ENCODE peak calls at places on chromosomes 11 and 22, in seven cellular contexts. One of them, this sample, is unnamed.

GRCh38 chr22:31089101-31090100 is 8.3 kb downstream of the SMTN start:
- DNase-seq in H1: no peak
- DNase-seq in mesendoderm: no peak
- DNase-seq in H9: no peak
- DNase-seq in IMR-90: no peak
- DNase-seq in mesenchymal stem cell: peak; percentile 59
- DNase-seq in trophoblast cell: no peak
- DNase-seq in this sample: no peak

GRCh38 chr11:5600374-5600851 is 4.0 kb downstream of the TRIM6 start:
- DNase-seq in mesendoderm: peak; percentile 95
- DNase-seq in trophoblast cell: peak; percentile 92
- DNase-seq in H1: peak; percentile 66
- DNase-seq in H9: peak; percentile 81
- DNase-seq in mesenchymal stem cell: peak; percentile 91
- DNase-seq in IMR-90: peak; percentile 90
- DNase-seq in this sample: peak; percentile 55

GRCh38 chr11:43842021-43842420 is 38.6 kb upstream of the ALKBH3 start:
- DNase-seq in mesendoderm: no peak
- DNase-seq in H1: no peak
- DNase-seq in mesenchymal stem cell: no peak
- DNase-seq in trophoblast cell: no peak
- DNase-seq in H9: no peak
- DNase-seq in IMR-90: no peak
- DNase-seq in this sample: no peak

GRCh38 chr11:31887180-31887579 is 76.1 kb upstream of the PAX6 start:
- DNase-seq in IMR-90: no peak
- DNase-seq in H1: no peak
- DNase-seq in trophoblast cell: no peak
- DNase-seq in H9: peak; percentile 63
- DNase-seq in mesenchymal stem cell: no peak
- DNase-seq in mesendoderm: peak; percentile 63
- DNase-seq in this sample: no peak

GRCh38 chr22:42693055-42693762 is 27.5 kb downstream of the A4GALT start:
- DNase-seq in mesendoderm: no peak
- DNase-seq in trophoblast cell: no peak
- DNase-seq in H1: no peak
- DNase-seq in IMR-90: no peak
- DNase-seq in H9: no peak
- DNase-seq in mesenchymal stem cell: no peak
- DNase-seq in this sample: no peak

GRCh38 chr11:7547091-7547490 is 33.3 kb downstream of the PPFIBP2 start:
- DNase-seq in mesendoderm: no peak
- DNase-seq in H9: no peak
- DNase-seq in trophoblast cell: no peak
- DNase-seq in H1: no peak
- DNase-seq in IMR-90: no peak
- DNase-seq in mesenchymal stem cell: no peak
- DNase-seq in this sample: no peak

GRCh38 chr11:63937713-63938480 is 905 bp upstream of the NAA40 start:
- DNase-seq in IMR-90: no peak
- DNase-seq in trophoblast cell: peak; percentile 20
- DNase-seq in H9: peak; percentile 55
- DNase-seq in mesenchymal stem cell: no peak
- DNase-seq in mesendoderm: peak; percentile 56
- DNase-seq in H1: no peak
- DNase-seq in this sample: no peak

GRCh38 chr11:86551286-86551685 is 121.1 kb downstream of the ME3 start:
- DNase-seq in IMR-90: peak; percentile 95
- DNase-seq in mesendoderm: peak; percentile 18
- DNase-seq in mesenchymal stem cell: peak; percentile 89
- DNase-seq in H9: no peak
- DNase-seq in H1: no peak
- DNase-seq in trophoblast cell: no peak
- DNase-seq in this sample: no peak

GRCh38 chr22:41092847-41093371 is 517 bp downstream of the EP300 start:
- DNase-seq in H9: no peak
- DNase-seq in mesendoderm: peak; percentile 35
- DNase-seq in trophoblast cell: peak; percentile 33
- DNase-seq in IMR-90: peak; percentile 20
- DNase-seq in mesenchymal stem cell: peak; percentile 58
- DNase-seq in H1: no peak
- DNase-seq in this sample: no peak

GRCh38 chr11:123238297-123238696 is 43.2 kb upstream of the CLMP start:
- DNase-seq in IMR-90: peak; percentile 61
- DNase-seq in H9: no peak
- DNase-seq in trophoblast cell: no peak
- DNase-seq in mesendoderm: peak; percentile 55
- DNase-seq in H1: no peak
- DNase-seq in mesenchymal stem cell: no peak
- DNase-seq in this sample: no peak

GRCh38 chr22:22955866-22956535 is 68.4 kb downstream of the IGLL5 start:
- DNase-seq in mesenchymal stem cell: peak; percentile 47
- DNase-seq in H1: no peak
- DNase-seq in trophoblast cell: peak; percentile 46
- DNase-seq in IMR-90: peak; percentile 61
- DNase-seq in H9: peak; percentile 66
- DNase-seq in mesendoderm: peak; percentile 73
- DNase-seq in this sample: peak; percentile 79

GRCh38 chr11:13761712-13762111 is 93.2 kb downstream of the FAR1 start:
- DNase-seq in H9: no peak
- DNase-seq in IMR-90: peak; percentile 44
- DNase-seq in mesenchymal stem cell: no peak
- DNase-seq in trophoblast cell: no peak
- DNase-seq in mesendoderm: no peak
- DNase-seq in H1: no peak
- DNase-seq in this sample: no peak

GRCh38 chr11:72771507-72771906 is 19.3 kb upstream of the ARAP1 start:
- DNase-seq in H9: no peak
- DNase-seq in trophoblast cell: no peak
- DNase-seq in mesenchymal stem cell: peak; percentile 78
- DNase-seq in H1: no peak
- DNase-seq in IMR-90: peak; percentile 72
- DNase-seq in mesendoderm: peak; percentile 35
- DNase-seq in this sample: no peak

GRCh38 chr11:123298488-123299447 is 103.7 kb upstream of the CLMP start:
- DNase-seq in H1: no peak
- DNase-seq in H9: peak; percentile 72
- DNase-seq in IMR-90: no peak
- DNase-seq in trophoblast cell: no peak
- DNase-seq in mesendoderm: peak; percentile 47
- DNase-seq in mesenchymal stem cell: no peak
- DNase-seq in this sample: no peak

GRCh38 chr11:67113231-67113721 is 5.8 kb upstream of the KDM2A start:
- DNase-seq in H9: no peak
- DNase-seq in mesenchymal stem cell: no peak
- DNase-seq in mesendoderm: no peak
- DNase-seq in H1: no peak
- DNase-seq in trophoblast cell: no peak
- DNase-seq in IMR-90: no peak
- DNase-seq in this sample: no peak

GRCh38 chr11:2517016-2517385 is 72.2 kb downstream of the KCNQ1 start:
- DNase-seq in trophoblast cell: no peak
- DNase-seq in mesendoderm: no peak
- DNase-seq in H9: peak; percentile 11
- DNase-seq in H1: no peak
- DNase-seq in IMR-90: no peak
- DNase-seq in mesenchymal stem cell: no peak
- DNase-seq in this sample: no peak

GRCh38 chr11:85348945-85349344 is 278.2 kb downstream of the DLG2 start:
- DNase-seq in H1: peak; percentile 36
- DNase-seq in trophoblast cell: no peak
- DNase-seq in IMR-90: no peak
- DNase-seq in H9: no peak
- DNase-seq in mesendoderm: no peak
- DNase-seq in mesenchymal stem cell: no peak
- DNase-seq in this sample: no peak

GRCh38 chr22:36756031-36756430 is 19.9 kb downstream of the IFT27 start:
- DNase-seq in trophoblast cell: no peak
- DNase-seq in H9: no peak
- DNase-seq in H1: no peak
- DNase-seq in mesendoderm: no peak
- DNase-seq in IMR-90: no peak
- DNase-seq in mesenchymal stem cell: no peak
- DNase-seq in this sample: no peak

GRCh38 chr11:7637447-7638157 is 35.7 kb downstream of the CYB5R2 start:
- DNase-seq in H9: no peak
- DNase-seq in H1: no peak
- DNase-seq in mesendoderm: peak; percentile 11
- DNase-seq in IMR-90: peak; percentile 65
- DNase-seq in trophoblast cell: no peak
- DNase-seq in mesenchymal stem cell: peak; percentile 51
- DNase-seq in this sample: no peak

GRCh38 chr11:123429336-123429735 is 733 bp upstream of the GRAMD1B start:
- DNase-seq in H1: no peak
- DNase-seq in IMR-90: peak; percentile 86
- DNase-seq in mesenchymal stem cell: peak; percentile 30
- DNase-seq in mesendoderm: no peak
- DNase-seq in H9: no peak
- DNase-seq in trophoblast cell: peak; percentile 72
- DNase-seq in this sample: no peak

GRCh38 chr11:13434247-13435205 is 28.5 kb downstream of the BTBD10 start:
- DNase-seq in IMR-90: peak; percentile 12
- DNase-seq in H1: no peak
- DNase-seq in H9: no peak
- DNase-seq in mesenchymal stem cell: peak; percentile 30
- DNase-seq in mesendoderm: peak; percentile 90
- DNase-seq in trophoblast cell: no peak
- DNase-seq in this sample: no peak

GRCh38 chr22:20424553-20424936 is 13.1 kb downstream of the SCARF2 start:
- DNase-seq in H1: no peak
- DNase-seq in mesendoderm: no peak
- DNase-seq in trophoblast cell: no peak
- DNase-seq in H9: no peak
- DNase-seq in IMR-90: no peak
- DNase-seq in mesenchymal stem cell: no peak
- DNase-seq in this sample: no peak

GRCh38 chr22:20421507-20421874 is 16.1 kb downstream of the SCARF2 start:
- DNase-seq in trophoblast cell: peak; percentile 68
- DNase-seq in H9: no peak
- DNase-seq in H1: no peak
- DNase-seq in mesendoderm: no peak
- DNase-seq in mesenchymal stem cell: no peak
- DNase-seq in IMR-90: no peak
- DNase-seq in this sample: no peak

GRCh38 chr22:20423636-20424511 is 13.8 kb downstream of the SCARF2 start:
- DNase-seq in mesendoderm: no peak
- DNase-seq in H9: peak; percentile 52
- DNase-seq in trophoblast cell: peak; percentile 17
- DNase-seq in IMR-90: no peak
- DNase-seq in mesenchymal stem cell: no peak
- DNase-seq in H1: no peak
- DNase-seq in this sample: no peak

GRCh38 chr22:20422271-20422958 is 15.2 kb downstream of the SCARF2 start:
- DNase-seq in trophoblast cell: no peak
- DNase-seq in mesendoderm: no peak
- DNase-seq in mesenchymal stem cell: no peak
- DNase-seq in H1: no peak
- DNase-seq in H9: no peak
- DNase-seq in IMR-90: peak; percentile 43
- DNase-seq in this sample: no peak

DNA sequence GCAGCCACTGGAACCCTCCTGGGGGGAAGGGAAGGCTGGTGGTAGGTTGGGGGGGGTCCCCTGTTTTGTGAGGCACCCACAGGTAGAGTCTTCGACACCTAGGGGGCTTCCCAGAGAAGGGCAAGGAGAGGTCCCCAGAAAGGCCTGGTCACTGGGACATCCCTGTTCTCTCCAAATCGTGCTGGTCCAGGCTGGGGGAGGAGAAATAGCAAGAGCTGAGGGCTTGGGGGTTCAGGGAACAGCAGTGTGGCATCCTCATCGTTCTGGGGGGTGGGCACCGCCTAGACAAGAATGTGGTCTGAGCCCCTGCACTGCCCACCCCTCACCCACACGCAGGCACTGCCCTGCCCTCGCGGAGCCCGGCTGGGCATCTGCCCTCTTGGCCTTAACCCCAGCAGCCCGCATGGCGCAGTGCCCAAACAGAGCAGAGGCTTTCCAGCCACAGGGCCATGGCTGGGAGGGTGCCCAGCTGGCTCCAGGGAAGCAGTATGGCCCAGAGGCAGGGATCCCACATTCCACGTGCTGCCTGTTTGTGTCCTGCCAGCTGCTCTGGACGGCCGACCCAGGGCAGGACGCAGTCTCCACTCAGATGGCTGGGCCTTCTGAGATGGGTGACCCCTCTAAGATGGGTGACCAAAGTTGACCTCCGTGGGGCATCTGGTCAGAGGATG is 14.5 kb downstream of the SCARF2 start:
- DNase-seq in IMR-90: no peak
- DNase-seq in H1: no peak
- DNase-seq in trophoblast cell: no peak
- DNase-seq in mesenchymal stem cell: no peak
- DNase-seq in H9: no peak
- DNase-seq in mesendoderm: no peak
- DNase-seq in this sample: no peak
- H3K9ac ChIP-seq in IMR-90: no peak overlapping the region
- H3K9ac ChIP-seq in H1: no peak overlapping the region
- H3K9ac ChIP-seq in trophoblast cell: no peak overlapping the region
- H3K9ac ChIP-seq in mesenchymal stem cell: peak overlapping the region; percentile 24
- H3K9ac ChIP-seq in H9: no peak overlapping the region
- H3K9ac ChIP-seq in mesendoderm: no peak overlapping the region
- H3K9ac ChIP-seq in this sample: peak overlapping the region; percentile 16

GRCh38 chr11:133004369-133004768 is 527.9 kb downstream of the OPCML start:
- DNase-seq in H9: no peak
- DNase-seq in mesenchymal stem cell: no peak
- DNase-seq in trophoblast cell: no peak
- DNase-seq in H1: no peak
- DNase-seq in mesendoderm: no peak
- DNase-seq in IMR-90: no peak
- DNase-seq in this sample: no peak
- H3K4ac ChIP-seq in H9: no peak overlapping the region
- H3K4ac ChIP-seq in mesenchymal stem cell: no peak overlapping the region
- H3K4ac ChIP-seq in trophoblast cell: no peak overlapping the region
- H3K4ac ChIP-seq in H1: no peak overlapping the region
- H3K4ac ChIP-seq in mesendoderm: no peak overlapping the region
- H3K4ac ChIP-seq in IMR-90: no peak overlapping the region
- H3K4ac ChIP-seq in this sample: no peak overlapping the region

GRCh38 chr11:118341749-118342489 is 586 bp downstream of the CD3D start:
- DNase-seq in trophoblast cell: no peak
- DNase-seq in H9: no peak
- DNase-seq in mesenchymal stem cell: no peak
- DNase-seq in IMR-90: no peak
- DNase-seq in mesendoderm: no peak
- DNase-seq in H1: no peak
- DNase-seq in this sample: no peak
- H3K9ac ChIP-seq in trophoblast cell: no peak overlapping the region
- H3K9ac ChIP-seq in H9: no peak overlapping the region
- H3K9ac ChIP-seq in mesenchymal stem cell: no peak overlapping the region
- H3K9ac ChIP-seq in IMR-90: no peak overlapping the region
- H3K9ac ChIP-seq in mesendoderm: no peak overlapping the region
- H3K9ac ChIP-seq in H1: no peak overlapping the region
- H3K9ac ChIP-seq in this sample: no peak overlapping the region

DNA sequence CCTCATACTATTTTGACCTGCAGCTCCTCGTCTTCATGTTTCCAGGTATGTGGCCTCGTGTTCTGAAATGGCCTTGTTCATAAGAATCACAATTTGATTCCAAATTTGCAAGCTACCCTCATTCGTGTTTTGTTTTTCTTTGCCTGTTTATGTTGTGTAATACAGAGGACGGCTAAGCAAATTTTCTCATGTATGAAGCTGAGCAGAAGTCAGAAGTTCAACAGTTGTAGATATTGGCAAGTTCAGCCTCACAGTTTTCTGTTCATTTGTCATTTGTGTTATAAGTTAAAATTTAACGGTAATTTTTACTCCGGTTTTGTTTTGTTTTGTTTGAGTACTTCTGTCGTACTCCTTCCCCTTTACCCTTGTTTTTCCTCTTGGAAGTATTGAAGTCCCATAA is 15.4 kb upstream of the CHEK1 start:
- DNase-seq in trophoblast cell: no peak
- DNase-seq in mesendoderm: no peak
- DNase-seq in H9: no peak
- DNase-seq in mesenchymal stem cell: no peak
- DNase-seq in H1: no peak
- DNase-seq in IMR-90: no peak
- DNase-seq in this sample: no peak
- H3K4ac ChIP-seq in trophoblast cell: no peak overlapping the region
- H3K4ac ChIP-seq in mesendoderm: no peak overlapping the region
- H3K4ac ChIP-seq in H9: no peak overlapping the region
- H3K4ac ChIP-seq in mesenchymal stem cell: no peak overlapping the region
- H3K4ac ChIP-seq in H1: no peak overlapping the region
- H3K4ac ChIP-seq in IMR-90: no peak overlapping the region
- H3K4ac ChIP-seq in this sample: no peak overlapping the region

This sample was measured in neuronal stem cell.